ENCODE peak calls at places on chromosomes 3 and 15, in six cellular contexts. A is mesendoderm, V is IMR-90, G is BJ, W is endothelial cell of umbilical vein, I is H9. P is an unnamed sample.

GRCh38 chr15:99324082-99324620 is 72.9 kb downstream of the LRRC28 start:
- DNase-seq in V (peak; percentile 83), G (peak; percentile 56), A (no peak), I (no peak), W (peak; percentile 60), P (peak; percentile 90)

GRCh38 chr3:76122007-76122406 is 336.7 kb upstream of the ZNF717 start:
- DNase-seq in G (no peak), I (no peak), A (no peak), W (no peak), V (peak; percentile 61), P (no peak)

GRCh38 chr3:9211155-9211950 is 38.1 kb downstream of the SRGAP3 start:
- DNase-seq in V (peak; percentile 31), I (no peak), A (no peak), W (no peak), G (peak; percentile 39), P (no peak)

GRCh38 chr3:44476181-44476599 is 1.3 kb downstream of the ZNF445 start:
- DNase-seq in A (no peak), I (no peak), W (peak; percentile 55), V (peak; percentile 54), G (peak; percentile 9), P (no peak)

GRCh38 chr3:25594007-25594502 is 70.7 kb downstream of the TOP2B start:
- DNase-seq in I (no peak), A (peak; percentile 86), G (no peak), V (peak; percentile 88), W (peak; percentile 90), P (no peak)

GRCh38 chr3:194995922-194996321 is 275.0 kb downstream of the XXYLT1 start:
- DNase-seq in V (no peak), I (peak; percentile 25), G (no peak), W (no peak), A (no peak), P (no peak)

GRCh38 chr3:100720423-100720822 is 11.1 kb downstream of the TFG start:
- DNase-seq in G (no peak), W (no peak), A (peak; percentile 74), I (peak; percentile 52), V (no peak), P (no peak)

GRCh38 chr15:79329186-79329611 is 18.3 kb downstream of the TMED3 start:
- DNase-seq in W (peak; percentile 84), A (peak; percentile 73), V (peak; percentile 68), I (no peak), G (no peak), P (peak; percentile 55)

GRCh38 chr3:11060500-11061251 is 68.1 kb downstream of the SLC6A1 start:
- DNase-seq in W (peak; percentile 54), I (peak; percentile 88), A (peak; percentile 72), G (no peak), V (peak; percentile 50), P (peak; percentile 53)

GRCh38 chr3:64011685-64012084 is 11.6 kb downstream of the PSMD6 start:
- DNase-seq in V (peak; percentile 83), W (peak; percentile 10), I (no peak), G (peak; percentile 24), A (no peak), P (no peak)

GRCh38 chr3:156433910-156434309 is 121.0 kb downstream of the SSR3 start:
- DNase-seq in V (peak; percentile 49), A (no peak), W (no peak), G (no peak), I (no peak), P (no peak)

GRCh38 chr3:38653685-38654537 is 4.4 kb upstream of the SCN5A start:
- DNase-seq in A (no peak), I (no peak), G (no peak), W (no peak), V (no peak), P (no peak)
- H3K27me3 ChIP-seq in A (no peaks in the 10 kb centered on the region), I (peaks cover 9% of the 10 kb centered on the region), G (peaks cover 24% of the 10 kb centered on the region), W (peaks cover 14% of the 10 kb centered on the region), V (peaks cover 32% of the 10 kb centered on the region), P (peaks cover 2% of the 10 kb centered on the region)

GRCh38 chr3:122987726-122988319 is 39.7 kb downstream of the SEMA5B start:
- DNase-seq in W (no peak), A (no peak), V (no peak), I (no peak), G (no peak), P (no peak)
- H3K27me3 ChIP-seq in W (peaks cover 50% of the 10 kb centered on the region), A (no peaks in the 10 kb centered on the region), V (peaks cover 77% of the 10 kb centered on the region), I (no peaks in the 10 kb centered on the region), G (peaks cover 77% of the 10 kb centered on the region), P (peaks cover 61% of the 10 kb centered on the region)

GRCh38 chr3:123096701-123097100 is 29.9 kb downstream of the PDIA5 start:
- DNase-seq in I (no peak), W (no peak), V (peak; percentile 75), G (peak; percentile 22), A (no peak), P (peak; percentile 93)
- H3K27me3 ChIP-seq in I (no peaks in the 10 kb centered on the region), W (no peaks in the 10 kb centered on the region), V (no peaks in the 10 kb centered on the region), G (no peaks in the 10 kb centered on the region), A (no peaks in the 10 kb centered on the region), P (no peaks in the 10 kb centered on the region)

GRCh38 chr15:100968043-100968966 is 49.1 kb downstream of the LRRK1 start:
- DNase-seq in W (no peak), A (no peak), V (peak; percentile 81), G (no peak), I (no peak), P (no peak)

GRCh38 chr15:100973351-100974034 is 54.3 kb downstream of the LRRK1 start:
- DNase-seq in A (peak; percentile 47), V (no peak), I (no peak), G (no peak), W (peak; percentile 15), P (no peak)

GRCh38 chr15:100966997-100967396 is 47.8 kb downstream of the LRRK1 start:
- DNase-seq in W (no peak), A (no peak), I (no peak), V (no peak), G (no peak), P (no peak)

GRCh38 chr15:100975043-100975442 is 55.9 kb downstream of the LRRK1 start:
- DNase-seq in I (no peak), A (no peak), V (no peak), G (no peak), W (no peak), P (no peak)

GRCh38 chr15:100972975-100973350 is 53.8 kb downstream of the LRRK1 start:
- DNase-seq in A (peak; percentile 8), V (no peak), G (no peak), W (no peak), I (no peak), P (no peak)
- H3K27me3 ChIP-seq in A (peaks cover 20% of the 10 kb centered on the region), V (peaks cover 8% of the 10 kb centered on the region), G (no peaks in the 10 kb centered on the region), W (no peaks in the 10 kb centered on the region), I (peaks cover 11% of the 10 kb centered on the region), P (no peaks in the 10 kb centered on the region)

GRCh38 chr3:169146866-169147245 is 516.7 kb downstream of the MECOM start:
- DNase-seq in V (peak; percentile 6), G (no peak), A (peak; percentile 87), I (no peak), W (no peak), P (no peak)
- H3K27me3 ChIP-seq in V (no peaks in the 10 kb centered on the region), G (no peaks in the 10 kb centered on the region), A (no peaks in the 10 kb centered on the region), I (peaks cover 22% of the 10 kb centered on the region), W (no peaks in the 10 kb centered on the region), P (peaks cover 6% of the 10 kb centered on the region)

P was measured in MG63.